ENCODE peak calls at places on chromosome 11, in seven cellular contexts. H is right lobe of liver; V is activated effector memory CD4-positive, alpha-beta T cell treated with anti-CD3 and anti-CD28 coated beads, Interleukin-2, amount 50 U/mL, for 16 hours; Q is NCI-H69; S is right atrium auricular region; Z is 8988T; L is NCI-H1436. N is an unnamed sample.

GRCh38 chr11:1862588-1863351 is 9.9 kb downstream of the LSP1 start:
- DNase-seq in S (no peak), H (peak), L (no peak), Z (no peak), V (no peak), Q (no peak), N (peak)

GRCh38 chr11:121467965-121468364 is 15.2 kb upstream of the SORL1-AS1 start:
- DNase-seq in Q (peak), L (no peak), V (peak), S (no peak), Z (no peak), H (no peak), N (no peak)

GRCh38 chr11:23233075-23233474 is 372.8 kb upstream of the CCDC179 start:
- DNase-seq in Z (no peak), S (no peak), H (no peak), L (no peak), Q (no peak), V (no peak), N (no peak)

GRCh38 chr11:124863137-124863825 is 2.0 kb upstream of the ROBO3 start:
- DNase-seq in L (no peak), V (peak), H (no peak), S (no peak), Q (peak), Z (peak), N (no peak)

GRCh38 chr11:110159491-110159890 is 66.3 kb downstream of the ZC3H12C start:
- DNase-seq in H (no peak), Q (no peak), L (no peak), V (no peak), S (no peak), Z (no peak), N (no peak)

GRCh38 chr11:61347916-61348461 is 13.7 kb downstream of the CYB561A3 start:
- DNase-seq in H (peak), S (peak), Q (no peak), Z (no peak), V (no peak), L (no peak), N (no peak)

GRCh38 chr11:61120099-61120864 is 18.0 kb downstream of the CD5 start:
- DNase-seq in S (no peak), L (no peak), Z (no peak), H (peak), V (no peak), Q (no peak), N (no peak)

GRCh38 chr11:9726313-9727022 is 62.6 kb downstream of the SWAP70 start:
- DNase-seq in S (no peak), L (no peak), Z (no peak), V (no peak), H (no peak), Q (peak), N (no peak)

GRCh38 chr11:58919980-58920379 is 19.3 kb upstream of the GLYATL1 start:
- DNase-seq in H (no peak), Z (no peak), S (no peak), Q (peak), V (no peak), L (no peak), N (no peak)

GRCh38 chr11:120248551-120249278 is 8.8 kb downstream of the POU2F3 start:
- DNase-seq in L (no peak), Z (no peak), S (no peak), Q (no peak), V (no peak), H (no peak), N (no peak)

GRCh38 chr11:125494987-125495725 is 909 bp downstream of the FEZ1 start:
- DNase-seq in Q (peak), Z (no peak), H (no peak), S (no peak), L (no peak), V (peak), N (peak)

GRCh38 chr11:61922539-61922938 is 5.2 kb upstream of the RAB3IL1 start:
- DNase-seq in H (peak), Z (peak), Q (peak), S (peak), L (no peak), V (no peak), N (peak)

N was measured in mucosa of descending colon.